ENCODE peak calls at places on chromosome 14, in eight cellular contexts. L is T-helper 17 cell; W is epithelial cell of esophagus; E is CD4-positive, alpha-beta T cell; Q is NCI-H774; K is stimulated activated CD8-positive, alpha-beta memory T cell treated with anti-CD3 and anti-CD28 coated beads, Interleukin-12 subunit alpha, Interleukin-12 subunit beta, amount 100 ng/mL, for 1 hour; P is progenitor cell of endocrine pancreas; M is stimulated activated naive B cell treated with anti-CD40 and anti-IgM and Interleukin-4, amounts not matched to agents 10 μg/mL and 1 μg/mL and 100 μg/mL, for 72 hours. Z is an unnamed sample.

GRCh38 chr14:22737052-22737451 is 29.4 kb upstream of the OXA1L start:
- DNase-seq in L (no peak), W (no peak), E (no peak), Q (no peak), K (no peak), P (no peak), M (peak), Z (peak)

GRCh38 chr14:96754162-96754844 is 42.9 kb upstream of the VRK1 start:
- DNase-seq in L (no peak), W (no peak), E (no peak), Q (no peak), K (no peak), P (no peak), M (no peak), Z (no peak)

GRCh38 chr14:85634205-85634604 is 104.3 kb downstream of the FLRT2 start:
- DNase-seq in L (no peak), W (peak), E (no peak), Q (no peak), K (no peak), P (no peak), M (no peak), Z (no peak)

GRCh38 chr14:55562135-55562534 is 17.9 kb upstream of the KTN1 start:
- DNase-seq in L (no peak), W (peak), E (no peak), Q (no peak), K (no peak), P (no peak), M (no peak), Z (no peak)

GRCh38 chr14:61602733-61603077 is 92.6 kb upstream of the HIF1A start:
- DNase-seq in L (no peak), W (no peak), E (no peak), Q (no peak), K (no peak), P (no peak), M (no peak), Z (no peak)

GRCh38 chr14:43003845-43004244 is 1397.2 kb downstream of the LRFN5 start:
- DNase-seq in L (no peak), W (peak), E (no peak), Q (no peak), K (no peak), P (no peak), M (no peak), Z (peak)

GRCh38 chr14:36443374-36443773 is 76.7 kb downstream of the NKX2-1 start:
- DNase-seq in L (no peak), W (no peak), E (no peak), Q (peak), K (no peak), P (no peak), M (no peak), Z (no peak)

GRCh38 chr14:34059925-34060746 is 109.3 kb upstream of the EGLN3 start:
- DNase-seq in L (peak), W (peak), E (peak), Q (peak), K (peak), P (peak), M (peak), Z (peak)

GRCh38 chr14:26863736-26864135 is 265.9 kb upstream of the NOVA1 start:
- DNase-seq in L (no peak), W (peak), E (no peak), Q (no peak), K (no peak), P (no peak), M (no peak), Z (no peak)

GRCh38 chr14:64812412-64812811 is 67.3 kb downstream of the SPTB start:
- DNase-seq in L (peak), W (peak), E (peak), Q (peak), K (no peak), P (no peak), M (peak), Z (no peak)

GRCh38 chr14:77864085-77864484 is 64.2 kb downstream of the ADCK1 start:
- DNase-seq in L (no peak), W (no peak), E (no peak), Q (no peak), K (no peak), P (no peak), M (no peak), Z (peak)

GRCh38 chr14:74377976-74378690 is 29.9 kb downstream of the VRTN start:
- DNase-seq in L (no peak), W (no peak), E (no peak), Q (no peak), K (no peak), P (no peak), M (no peak), Z (no peak)

GRCh38 chr14:104184506-104184905 is 46.1 kb downstream of the KIF26A start:
- DNase-seq in L (no peak), W (no peak), E (no peak), Q (no peak), K (no peak), P (no peak), M (no peak), Z (no peak)

GRCh38 chr14:74616996-74617700 is 5.1 kb upstream of the LTBP2 start:
- DNase-seq in L (no peak), W (no peak), E (no peak), Q (no peak), K (no peak), P (no peak), M (no peak), Z (no peak)

GRCh38 chr14:64915797-64916196 is 1.5 kb downstream of the CHURC1 start:
- DNase-seq in L (no peak), W (no peak), E (no peak), Q (no peak), K (no peak), P (no peak), M (no peak), Z (peak)

Z was measured in OCI-M1.